ENCODE peak calls at places on chromosome 12, in four cellular contexts. One of them, this sample, is unnamed.

GRCh38 chr12:26187429-26187828 is 7.9 kb upstream of the SSPN start:
- DNase-seq in Panc1: no peak
- DNase-seq in A549: no peak
- DNase-seq in GM23338: peak
- DNase-seq in this sample: no peak

GRCh38 chr12:56431288-56431687 is 17.9 kb downstream of the TIMELESS start:
- DNase-seq in Panc1: no peak
- DNase-seq in GM23338: no peak
- DNase-seq in A549: no peak
- DNase-seq in this sample: no peak

GRCh38 chr12:47270782-47271664 is 191.3 kb upstream of the AMIGO2 start:
- DNase-seq in A549: peak
- DNase-seq in GM23338: no peak
- DNase-seq in Panc1: peak
- DNase-seq in this sample: peak

GRCh38 chr12:67377021-67377420 is 107.9 kb downstream of the CAND1 start:
- DNase-seq in A549: no peak
- DNase-seq in Panc1: no peak
- DNase-seq in GM23338: no peak
- DNase-seq in this sample: no peak

GRCh38 chr12:102372112-102372511 is 108.3 kb downstream of the IGF1 start:
- DNase-seq in Panc1: no peak
- DNase-seq in GM23338: no peak
- DNase-seq in A549: no peak
- DNase-seq in this sample: no peak

GRCh38 chr12:124749725-124750124 is 113.9 kb downstream of the SCARB1 start:
- DNase-seq in Panc1: no peak
- DNase-seq in A549: no peak
- DNase-seq in GM23338: no peak
- DNase-seq in this sample: no peak

GRCh38 chr12:33763331-33763730 is 259.0 kb upstream of the ALG10 start:
- DNase-seq in GM23338: no peak
- DNase-seq in A549: no peak
- DNase-seq in Panc1: no peak
- DNase-seq in this sample: no peak

GRCh38 chr12:121290410-121290809 is 6.1 kb downstream of the CAMKK2 start:
- DNase-seq in Panc1: no peak
- DNase-seq in GM23338: no peak
- DNase-seq in A549: no peak
- DNase-seq in this sample: no peak

GRCh38 chr12:109639473-109639872 is 65.9 kb downstream of the MVK start:
- DNase-seq in A549: no peak
- DNase-seq in GM23338: no peak
- DNase-seq in Panc1: no peak
- DNase-seq in this sample: no peak

GRCh38 chr12:54066408-54066807 is 12.8 kb downstream of the HOXC4 start:
- DNase-seq in Panc1: no peak
- DNase-seq in A549: no peak
- DNase-seq in GM23338: no peak
- DNase-seq in this sample: no peak

GRCh38 chr12:64469455-64470142 is 17.7 kb downstream of the TBK1 start:
- DNase-seq in GM23338: no peak
- DNase-seq in Panc1: no peak
- DNase-seq in A549: no peak
- DNase-seq in this sample: no peak

GRCh38 chr12:89825591-89826449 is 117.2 kb upstream of the ATP2B1 start:
- DNase-seq in Panc1: no peak
- DNase-seq in GM23338: no peak
- DNase-seq in A549: peak
- DNase-seq in this sample: peak

GRCh38 chr12:95099270-95099790 is 25.9 kb upstream of the NR2C1 start:
- DNase-seq in Panc1: no peak
- DNase-seq in A549: no peak
- DNase-seq in GM23338: no peak
- DNase-seq in this sample: no peak

GRCh38 chr12:126953365-126953889 is 1313.5 kb upstream of the TMEM132C start:
- DNase-seq in Panc1: no peak
- DNase-seq in GM23338: no peak
- DNase-seq in A549: no peak
- DNase-seq in this sample: no peak

GRCh38 chr12:109309441-109310246 is 560 bp upstream of the FOXN4 start:
- DNase-seq in Panc1: no peak
- DNase-seq in A549: no peak
- DNase-seq in GM23338: peak
- DNase-seq in this sample: no peak

GRCh38 chr12:97903356-97903755 is 440.8 kb downstream of the RMST start:
- DNase-seq in GM23338: no peak
- DNase-seq in Panc1: no peak
- DNase-seq in A549: no peak
- DNase-seq in this sample: no peak

GRCh38 chr12:29157486-29157946 is 8.4 kb downstream of the FAR2 start:
- DNase-seq in Panc1: no peak
- DNase-seq in GM23338: no peak
- DNase-seq in A549: no peak
- DNase-seq in this sample: no peak

GRCh38 chr12:116590561-116590960 is 31.4 kb downstream of the MAP1LC3B2 start:
- DNase-seq in GM23338: no peak
- DNase-seq in Panc1: no peak
- DNase-seq in A549: peak
- DNase-seq in this sample: no peak

GRCh38 chr12:53430116-53430515 is 6.5 kb downstream of the AMHR2 start:
- DNase-seq in A549: no peak
- DNase-seq in GM23338: no peak
- DNase-seq in Panc1: no peak
- DNase-seq in this sample: no peak

GRCh38 chr12:111590552-111590951 is 8.6 kb downstream of the ATXN2 start:
- DNase-seq in Panc1: no peak
- DNase-seq in A549: no peak
- DNase-seq in GM23338: no peak
- DNase-seq in this sample: no peak

GRCh38 chr12:70754330-70754741 is 117.1 kb upstream of the PTPRB start:
- DNase-seq in GM23338: no peak
- DNase-seq in A549: no peak
- DNase-seq in Panc1: no peak
- DNase-seq in this sample: no peak

GRCh38 chr12:27772328-27773049 is 7.5 kb upstream of the KLHL42 start:
- DNase-seq in GM23338: no peak
- DNase-seq in A549: no peak
- DNase-seq in Panc1: no peak
- DNase-seq in this sample: no peak

GRCh38 chr12:117986705-117987469 is 18.1 kb upstream of the KSR2 start:
- DNase-seq in Panc1: no peak
- DNase-seq in A549: peak
- DNase-seq in GM23338: no peak
- DNase-seq in this sample: peak

GRCh38 chr12:124321556-124322270 is 26.8 kb downstream of the RFLNA start:
- DNase-seq in GM23338: no peak
- DNase-seq in A549: peak
- DNase-seq in Panc1: no peak
- DNase-seq in this sample: no peak

GRCh38 chr12:10873374-10873773 is 10.7 kb downstream of the PRH1 start:
- DNase-seq in GM23338: peak
- DNase-seq in Panc1: no peak
- DNase-seq in A549: no peak
- DNase-seq in this sample: no peak

GRCh38 chr12:124613151-124613585 is 45.8 kb upstream of the NCOR2 start:
- DNase-seq in A549: no peak
- DNase-seq in Panc1: no peak
- DNase-seq in GM23338: no peak
- DNase-seq in this sample: no peak

GRCh38 chr12:94621662-94622359 is 28.5 kb downstream of the TMCC3 start:
- DNase-seq in Panc1: no peak
- DNase-seq in GM23338: no peak
- DNase-seq in A549: no peak
- DNase-seq in this sample: no peak

GRCh38 chr12:54858562-54858961 is 4.2 kb downstream of the MUCL1 start:
- DNase-seq in A549: no peak
- DNase-seq in GM23338: no peak
- DNase-seq in Panc1: no peak
- DNase-seq in this sample: no peak

GRCh38 chr12:46160081-46160980 is 108.5 kb downstream of the SLC38A1 start:
- DNase-seq in GM23338: no peak
- DNase-seq in Panc1: no peak
- DNase-seq in A549: no peak
- DNase-seq in this sample: no peak

GRCh38 chr12:65937181-65937641 is 112.9 kb downstream of the HMGA2 start:
- DNase-seq in GM23338: no peak
- DNase-seq in Panc1: no peak
- DNase-seq in A549: no peak
- DNase-seq in this sample: peak

GRCh38 chr12:67354322-67354721 is 85.2 kb downstream of the CAND1 start:
- DNase-seq in GM23338: no peak
- DNase-seq in A549: no peak
- DNase-seq in Panc1: no peak
- DNase-seq in this sample: no peak

DNA sequence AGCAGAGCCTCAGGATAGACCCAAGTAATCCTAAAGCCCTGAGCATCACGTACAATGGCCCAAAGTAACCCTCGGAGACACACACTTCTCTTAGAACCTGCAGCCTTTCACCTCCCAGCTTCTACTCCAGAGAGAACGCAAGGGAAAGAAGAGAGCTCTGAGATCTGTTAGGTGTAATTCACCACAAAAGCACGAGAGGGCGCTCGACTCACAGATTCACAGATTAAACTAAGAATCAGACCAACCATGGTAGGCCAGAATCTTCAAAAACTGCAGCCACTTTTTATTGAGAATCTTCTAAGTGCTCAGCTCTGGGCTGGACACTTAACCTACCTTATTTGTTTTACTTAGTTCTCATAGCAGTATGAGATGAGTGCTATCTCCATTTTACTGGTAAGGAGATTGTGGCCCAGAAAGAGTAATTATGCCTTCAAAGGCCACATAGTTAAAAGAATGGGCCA is 1.3 kb upstream of the DDX23 start:
- DNase-seq in A549: peak
- DNase-seq in GM23338: peak
- DNase-seq in Panc1: peak
- DNase-seq in this sample: peak
- TF ChIP-seq REST in A549: no peak
- TF ChIP-seq REST in GM23338: no peak
- TF ChIP-seq REST in Panc1: no peak
- TF ChIP-seq REST in this sample: no peak

DNA sequence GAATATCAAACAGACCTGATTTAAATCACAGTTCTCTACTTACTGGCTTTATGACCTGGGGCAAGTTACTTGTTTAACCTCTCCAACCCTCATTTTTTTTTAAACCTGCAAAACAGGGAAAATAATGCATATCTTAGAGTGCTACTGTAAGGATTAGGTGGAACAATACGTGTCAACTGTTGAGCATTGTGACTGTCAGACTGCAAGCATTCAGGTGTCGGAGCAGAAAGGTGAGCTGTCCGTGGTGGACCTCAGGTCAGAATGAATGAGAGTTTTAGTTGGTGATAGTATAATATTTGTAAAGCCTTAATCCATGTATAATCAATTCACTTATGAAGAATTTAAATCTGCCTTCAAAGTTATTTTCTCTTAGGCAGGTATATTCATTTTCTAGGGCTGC is 404.2 kb downstream of the ETNK1 start:
- DNase-seq in GM23338: no peak
- DNase-seq in A549: no peak
- DNase-seq in Panc1: no peak
- DNase-seq in this sample: no peak
- TF ChIP-seq REST in GM23338: peak
- TF ChIP-seq REST in A549: no peak
- TF ChIP-seq REST in Panc1: no peak
- TF ChIP-seq REST in this sample: no peak

DNA sequence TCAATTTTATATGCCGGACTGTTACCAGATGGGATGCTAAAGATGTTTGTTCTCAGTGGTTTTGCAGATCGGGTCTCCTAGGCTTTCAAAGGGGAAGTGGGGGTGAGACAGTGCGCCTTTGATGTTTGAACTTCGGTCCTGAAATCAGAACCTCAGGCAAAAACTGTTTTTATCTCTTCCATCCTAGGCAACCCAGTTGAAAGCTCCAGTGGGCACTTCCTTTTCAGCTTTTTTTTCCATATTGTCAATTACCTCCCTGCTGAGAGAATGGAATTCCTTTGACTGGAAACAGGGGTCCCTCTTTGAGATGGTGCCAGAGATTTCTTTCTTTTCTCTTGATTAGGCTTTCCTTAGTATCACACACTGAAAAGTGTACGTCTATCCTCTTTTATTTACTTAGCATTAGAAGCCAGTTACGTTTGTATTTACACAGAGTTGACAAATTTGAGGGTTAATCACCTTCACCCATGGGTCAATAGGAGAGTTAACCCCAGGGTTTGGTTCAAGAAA is 40.0 kb downstream of the NUAK1 start:
- DNase-seq in A549: no peak
- DNase-seq in GM23338: peak
- DNase-seq in Panc1: no peak
- DNase-seq in this sample: no peak
- TF ChIP-seq REST in A549: no peak
- TF ChIP-seq REST in GM23338: no peak
- TF ChIP-seq REST in Panc1: no peak
- TF ChIP-seq REST in this sample: no peak

GRCh38 chr12:92570056-92570753 is 132.6 kb upstream of the PLEKHG7 start:
- DNase-seq in Panc1: peak
- DNase-seq in GM23338: peak
- DNase-seq in A549: peak
- DNase-seq in this sample: peak
- TF ChIP-seq REST in Panc1: no peak
- TF ChIP-seq REST in GM23338: no peak
- TF ChIP-seq REST in A549: no peak
- TF ChIP-seq REST in this sample: no peak

GRCh38 chr12:131711551-131712205 is 788 bp downstream of the SFSWAP start:
- DNase-seq in A549: no peak
- DNase-seq in GM23338: peak
- DNase-seq in Panc1: no peak
- DNase-seq in this sample: no peak

GRCh38 chr12:131713349-131713748 is 2.5 kb downstream of the SFSWAP start:
- DNase-seq in GM23338: peak
- DNase-seq in A549: no peak
- DNase-seq in Panc1: no peak
- DNase-seq in this sample: no peak

GRCh38 chr12:131714759-131715158 is 3.9 kb downstream of the SFSWAP start:
- DNase-seq in Panc1: no peak
- DNase-seq in GM23338: no peak
- DNase-seq in A549: no peak
- DNase-seq in this sample: no peak

GRCh38 chr12:131709226-131709625 is 1.7 kb upstream of the SFSWAP start:
- DNase-seq in GM23338: no peak
- DNase-seq in Panc1: no peak
- DNase-seq in A549: no peak
- DNase-seq in this sample: no peak

GRCh38 chr12:131710464-131711457 is at the start of gene SFSWAP:
- DNase-seq in A549: peak
- DNase-seq in GM23338: peak
- DNase-seq in Panc1: peak
- DNase-seq in this sample: peak
- TF ChIP-seq REST in A549: no peak
- TF ChIP-seq REST in GM23338: peak
- TF ChIP-seq REST in Panc1: no peak
- TF ChIP-seq REST in this sample: no peak